ENCODE peak calls at places on chromosomes 2 and 18, in eight cellular contexts. X is heart right ventricle, T is A673, F is heart left ventricle, Y is transverse colon, H is astrocyte, Z is PC-3, L is HCT116. K is an unnamed sample.

GRCh38 chr2:65666156-65666725 is 233.8 kb upstream of the SPRED2 start:
- DNase-seq in Z (peak; percentile 49), F (no peak), T (peak; percentile 64), L (no peak), Y (no peak), H (peak; percentile 79), X (no peak), K (peak; percentile 35)

GRCh38 chr2:232363784-232364615 is 14.6 kb upstream of the ALPP start:
- DNase-seq in L (no peak), Y (no peak), X (no peak), T (no peak), Z (no peak), H (no peak), F (no peak), K (no peak)

GRCh38 chr18:75173125-75173432 is 35.9 kb downstream of the PTGR3 start:
- DNase-seq in H (no peak), L (no peak), T (no peak), F (no peak), X (no peak), Z (peak; percentile 11), Y (no peak), K (no peak)

GRCh38 chr18:75483662-75484061 is 56.2 kb upstream of the SMIM21 start:
- DNase-seq in Y (no peak), H (no peak), T (no peak), X (no peak), L (no peak), Z (no peak), F (no peak), K (no peak)

GRCh38 chr2:125654226-125654625 is 1001.7 kb upstream of the GYPC start:
- DNase-seq in Z (no peak), T (no peak), X (no peak), Y (no peak), F (no peak), H (no peak), L (no peak), K (no peak)

GRCh38 chr2:238096311-238097011 is 3.7 kb upstream of the ESPNL start:
- DNase-seq in X (no peak), L (no peak), T (peak; percentile 38), Z (no peak), F (no peak), Y (no peak), H (no peak), K (peak; percentile 15)

GRCh38 chr18:77899972-77900754 is 650.5 kb downstream of the GALR1 start:
- DNase-seq in T (peak; percentile 41), L (no peak), X (peak; percentile 34), Z (peak; percentile 47), Y (peak; percentile 14), H (peak; percentile 2), F (no peak), K (peak; percentile 2)

GRCh38 chr18:8900552-8900951 is 195.2 kb downstream of the MTCL1 start:
- DNase-seq in H (no peak), F (no peak), L (no peak), T (no peak), Y (no peak), Z (no peak), X (no peak), K (no peak)

GRCh38 chr2:170076189-170076588 is 101.8 kb upstream of the MYO3B start:
- DNase-seq in X (no peak), Z (no peak), T (no peak), H (no peak), F (no peak), Y (no peak), L (no peak), K (no peak)

GRCh38 chr2:98477036-98477435 is 32.4 kb downstream of the INPP4A start:
- DNase-seq in Y (no peak), X (no peak), L (no peak), H (no peak), Z (no peak), F (no peak), T (no peak), K (no peak)

GRCh38 chr2:223641062-223641461 is 38.9 kb upstream of the SCG2 start:
- DNase-seq in T (peak; percentile 50), H (no peak), X (no peak), Y (no peak), L (no peak), F (no peak), Z (peak; percentile 31), K (peak; percentile 21)

DNA sequence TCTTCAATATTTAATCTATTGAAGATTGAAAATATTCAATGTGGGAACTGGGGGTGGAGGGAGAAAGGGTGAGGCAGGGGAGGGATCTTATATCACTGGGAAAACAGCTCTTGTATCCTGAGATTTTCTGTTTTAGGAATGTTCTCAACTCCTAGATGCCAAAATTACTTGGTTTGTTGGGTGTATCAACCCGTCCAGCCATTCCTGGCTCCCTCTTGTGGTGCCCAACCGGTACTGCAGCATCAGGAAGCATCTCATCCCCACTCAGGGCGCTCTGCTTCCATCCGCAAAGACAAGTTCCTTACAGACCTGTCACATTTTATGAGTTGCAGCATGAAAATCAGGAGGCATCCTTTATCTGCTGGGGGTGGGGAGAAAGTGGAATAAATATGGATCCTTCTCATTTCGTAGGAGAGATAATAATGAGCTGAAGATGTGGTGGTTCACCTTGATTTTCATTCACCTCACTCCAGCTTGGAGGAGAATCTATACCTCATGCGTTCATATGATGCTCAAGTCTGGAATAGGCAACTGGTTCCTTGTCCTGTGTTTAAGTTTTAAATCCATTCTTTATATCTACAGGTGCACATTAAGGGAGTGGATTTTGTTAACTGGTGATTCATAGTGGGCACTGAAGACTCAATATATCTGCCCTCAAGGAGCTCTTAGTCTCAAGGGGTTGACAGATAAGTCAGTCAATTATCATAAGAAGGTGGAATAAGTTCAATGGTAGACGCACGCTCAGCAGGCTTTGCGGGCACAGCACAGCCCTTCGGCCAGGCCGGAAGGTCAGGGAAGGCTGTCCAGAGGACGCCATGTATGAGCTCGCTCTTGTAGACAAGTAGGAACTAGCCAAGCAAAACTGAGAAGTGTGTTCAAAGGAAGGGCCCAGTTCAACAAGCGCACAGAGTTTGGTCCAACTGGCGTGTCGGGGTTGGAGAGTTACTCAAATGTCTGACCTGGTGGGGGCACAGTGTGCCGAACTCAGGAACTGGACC is 127.3 kb downstream of the RNF144A start:
- DNase-seq in Y (peak; percentile 69), H (peak; percentile 31), T (peak; percentile 60), X (peak; percentile 69), L (peak; percentile 15), Z (peak; percentile 76), F (peak; percentile 58), K (peak; percentile 32)
- H3K36me3 ChIP-seq in Y (no peaks in the 10 kb centered on the region), H (no peaks in the 10 kb centered on the region), T (no peaks in the 10 kb centered on the region), X (peaks cover 36% of the 10 kb centered on the region), L (no peaks in the 10 kb centered on the region), Z (no peaks in the 10 kb centered on the region), F (peaks cover 31% of the 10 kb centered on the region), K (no peaks in the 10 kb centered on the region)

DNA sequence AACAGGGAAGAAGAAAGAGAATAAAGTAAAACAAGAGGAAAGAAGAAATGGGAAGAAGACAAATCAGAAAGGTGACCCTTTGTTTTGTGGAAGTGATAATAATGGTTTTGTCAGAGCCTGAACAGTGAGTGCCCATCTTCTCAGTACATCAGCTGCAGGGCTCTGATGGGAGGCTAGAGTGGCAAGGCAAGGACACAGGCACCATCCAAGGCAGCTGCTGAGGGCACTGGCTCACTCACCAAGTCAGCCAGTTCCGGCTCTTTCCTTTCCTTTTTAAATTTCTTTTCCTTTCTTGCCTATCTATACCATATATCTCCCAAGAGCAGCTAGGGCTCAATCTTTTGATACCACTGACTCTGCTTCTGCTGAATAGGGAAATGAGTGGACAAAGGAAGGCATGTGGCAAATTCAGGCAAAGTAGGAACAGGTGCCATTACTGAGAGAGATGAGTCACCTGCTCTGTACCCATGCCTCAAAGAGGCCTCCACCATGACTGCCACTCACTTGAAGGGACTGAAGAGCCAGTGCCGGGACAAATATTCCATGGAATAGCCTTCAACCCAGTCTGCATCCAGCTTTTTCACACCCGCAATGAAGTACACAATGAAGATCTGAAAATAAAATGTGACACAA is 6.2 kb downstream of the GGCX start:
- DNase-seq in L (no peak), Z (no peak), Y (no peak), X (no peak), T (no peak), F (no peak), H (no peak), K (no peak)
- H3K36me3 ChIP-seq in L (peaks cover 24% of the 10 kb centered on the region), Z (peaks cover 39% of the 10 kb centered on the region), Y (no peaks in the 10 kb centered on the region), X (peaks cover 91% of the 10 kb centered on the region), T (peaks cover 62% of the 10 kb centered on the region), F (peaks cover 90% of the 10 kb centered on the region), H (peaks cover 52% of the 10 kb centered on the region), K (peaks cover 13% of the 10 kb centered on the region)

GRCh38 chr2:86139981-86140380 is 33.9 kb downstream of the PTCD3 start:
- DNase-seq in H (no peak), Y (no peak), Z (no peak), T (no peak), X (no peak), L (no peak), F (no peak), K (no peak)
- H3K36me3 ChIP-seq in H (peaks cover 66% of the 10 kb centered on the region), Y (no peaks in the 10 kb centered on the region), Z (peaks cover 72% of the 10 kb centered on the region), T (peaks cover 78% of the 10 kb centered on the region), X (peaks cover 100% of the 10 kb centered on the region), L (peaks cover 36% of the 10 kb centered on the region), F (peaks cover 98% of the 10 kb centered on the region), K (peaks cover 17% of the 10 kb centered on the region)

GRCh38 chr18:62301322-62301721 is 23.8 kb upstream of the TNFRSF11A start:
- DNase-seq in Z (no peak), F (no peak), X (no peak), L (no peak), Y (no peak), H (no peak), T (no peak), K (no peak)
- H3K36me3 ChIP-seq in Z (peaks cover 9% of the 10 kb centered on the region), F (peaks cover 96% of the 10 kb centered on the region), X (peaks cover 96% of the 10 kb centered on the region), L (peaks cover 2% of the 10 kb centered on the region), Y (no peaks in the 10 kb centered on the region), H (peaks cover 18% of the 10 kb centered on the region), T (no peaks in the 10 kb centered on the region), K (peaks cover 3% of the 10 kb centered on the region)

DNA sequence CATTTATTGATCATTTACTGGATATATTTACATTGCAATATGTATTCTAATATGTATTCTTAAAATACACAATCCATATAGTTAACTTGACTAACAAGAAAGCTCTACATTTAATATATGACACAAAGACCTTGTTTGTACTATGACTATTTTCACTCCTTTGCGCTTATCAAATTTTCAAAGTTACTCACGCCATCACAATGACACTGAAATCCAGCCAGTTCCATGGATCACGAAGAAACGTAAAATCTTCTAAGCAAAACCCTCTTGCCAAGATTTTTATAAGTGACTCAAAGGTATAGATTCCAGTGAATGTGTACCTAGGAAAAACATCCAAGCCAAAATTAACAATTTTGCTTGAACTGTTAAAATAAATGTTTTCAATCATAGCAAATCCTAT is 39.6 kb downstream of the SCN3A start:
- DNase-seq in Y (no peak), F (no peak), X (no peak), H (peak; percentile 80), T (no peak), Z (peak; percentile 61), L (no peak), K (no peak)
- H3K36me3 ChIP-seq in Y (no peaks in the 10 kb centered on the region), F (no peaks in the 10 kb centered on the region), X (no peaks in the 10 kb centered on the region), H (no peaks in the 10 kb centered on the region), T (no peaks in the 10 kb centered on the region), Z (no peaks in the 10 kb centered on the region), L (no peaks in the 10 kb centered on the region), K (no peaks in the 10 kb centered on the region)

DNA sequence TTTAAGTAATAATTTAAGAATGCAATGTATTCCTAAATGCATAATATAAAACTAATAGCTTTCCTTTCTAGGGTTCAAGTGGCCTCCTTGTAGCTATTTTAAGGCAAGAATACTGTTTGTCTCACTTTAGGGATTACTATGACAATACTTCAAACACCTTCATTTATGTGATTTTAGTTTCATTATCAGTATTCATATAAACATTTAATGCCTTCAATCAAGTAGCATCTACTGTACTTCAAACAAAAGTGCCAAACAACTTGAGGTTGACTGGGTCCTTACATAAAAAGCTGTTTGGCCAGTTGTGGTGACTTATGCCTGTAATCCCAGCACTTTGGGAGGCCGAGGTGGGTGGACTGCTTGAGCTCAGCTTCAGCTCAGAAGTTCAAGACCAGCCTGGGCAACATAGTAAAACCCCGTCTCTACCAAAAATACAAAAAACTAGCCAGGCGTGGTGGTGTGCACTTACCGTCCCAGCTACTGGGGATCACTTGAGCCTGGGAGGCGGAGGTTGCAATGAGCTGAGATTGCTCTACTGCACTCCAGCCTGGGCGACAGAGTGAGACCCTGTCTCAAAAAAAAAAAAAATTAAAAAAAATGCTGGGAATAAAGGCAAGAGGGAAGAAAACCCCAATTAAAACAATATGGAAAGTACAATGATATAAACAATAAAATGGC is 9.3 kb downstream of the MEX3C start:
- DNase-seq in F (no peak), T (no peak), Y (no peak), H (no peak), X (no peak), Z (no peak), L (no peak), K (no peak)
- H3K36me3 ChIP-seq in F (no peaks in the 10 kb centered on the region), T (no peaks in the 10 kb centered on the region), Y (no peaks in the 10 kb centered on the region), H (no peaks in the 10 kb centered on the region), X (peaks cover 20% of the 10 kb centered on the region), Z (no peaks in the 10 kb centered on the region), L (no peaks in the 10 kb centered on the region), K (peaks cover 4% of the 10 kb centered on the region)

K was measured in bronchial epithelial cell.